ENCODE peak calls at places on chromosomes 2 and 18, in five cellular contexts. B, Y, J, W and F are unnamed samples.

GRCh38 chr2:27956895-27957294 is 66.4 kb downstream of the BABAM2 start:
- DNase-seq in B (no peak), Y (no peak), J (peak), W (no peak), F (no peak)

GRCh38 chr2:177283871-177284270 is 19.3 kb upstream of the NFE2L2 start:
- DNase-seq in B (no peak), Y (no peak), J (no peak), W (no peak), F (no peak)

GRCh38 chr2:191311627-191312026 is 66.4 kb downstream of the MYO1B start:
- DNase-seq in B (no peak), Y (no peak), J (peak), W (no peak), F (no peak)

GRCh38 chr2:236661064-236661761 is 91.6 kb downstream of the ACKR3 start:
- DNase-seq in B (no peak), Y (no peak), J (peak), W (no peak), F (no peak)

GRCh38 chr2:236610991-236611821 is 41.6 kb downstream of the ACKR3 start:
- DNase-seq in B (no peak), Y (no peak), J (no peak), W (no peak), F (no peak)

GRCh38 chr18:52319423-52319822 is 20.6 kb upstream of the DCC start:
- DNase-seq in B (no peak), Y (no peak), J (no peak), W (no peak), F (no peak)

GRCh38 chr2:42171396-42171971 is 2.3 kb downstream of the EML4 start:
- DNase-seq in B (no peak), Y (no peak), J (no peak), W (no peak), F (no peak)

GRCh38 chr2:69306612-69306896 is 80.5 kb downstream of the GFPT1 start:
- DNase-seq in B (no peak), Y (no peak), J (no peak), W (no peak), F (no peak)

GRCh38 chr2:174286172-174286571 is 37.8 kb upstream of the OLA1 start:
- DNase-seq in B (no peak), Y (no peak), J (no peak), W (no peak), F (no peak)

GRCh38 chr2:200615247-200615646 is 29.4 kb downstream of the AOX1 start:
- DNase-seq in B (no peak), Y (no peak), J (peak), W (no peak), F (no peak)

GRCh38 chr2:186925514-186925913 is 76.5 kb upstream of the ZSWIM2 start:
- DNase-seq in B (no peak), Y (no peak), J (no peak), W (no peak), F (no peak)

GRCh38 chr2:128622916-128623620 is 304.4 kb upstream of the HS6ST1 start:
- DNase-seq in B (no peak), Y (no peak), J (no peak), W (no peak), F (no peak)

GRCh38 chr2:86025976-86026743 is 79.5 kb downstream of the POLR1A start:
- DNase-seq in B (no peak), Y (no peak), J (no peak), W (no peak), F (no peak)

GRCh38 chr2:231332388-231332787 is 63.1 kb upstream of the B3GNT7 start:
- DNase-seq in B (no peak), Y (no peak), J (peak), W (no peak), F (no peak)

GRCh38 chr18:77106331-77106730 is 26.3 kb downstream of the MBP start:
- DNase-seq in B (no peak), Y (no peak), J (no peak), W (no peak), F (no peak)

GRCh38 chr18:29154196-29154757 is 977.3 kb upstream of the CDH2 start:
- DNase-seq in B (no peak), Y (no peak), J (no peak), W (no peak), F (no peak)

GRCh38 chr18:74916773-74917393 is 292.1 kb downstream of the PTGR3 start:
- DNase-seq in B (no peak), Y (no peak), J (no peak), W (no peak), F (no peak)

GRCh38 chr18:36412778-36413177 is 115.3 kb downstream of the FHOD3 start:
- DNase-seq in B (no peak), Y (no peak), J (peak), W (no peak), F (no peak)

GRCh38 chr2:22817197-22817596 is 567.8 kb upstream of the KLHL29 start:
- DNase-seq in B (no peak), Y (no peak), J (peak), W (no peak), F (no peak)

GRCh38 chr18:61929881-61930640 is 37.3 kb upstream of the RNF152 start:
- DNase-seq in B (no peak), Y (no peak), J (no peak), W (no peak), F (no peak)

GRCh38 chr18:53153281-53153680 is 813.3 kb downstream of the DCC start:
- DNase-seq in B (no peak), Y (peak), J (peak), W (no peak), F (no peak)

GRCh38 chr2:177147093-177147694 is 65.4 kb upstream of the HNRNPA3 start:
- DNase-seq in B (peak), Y (no peak), J (peak), W (no peak), F (no peak)

GRCh38 chr2:231605607-231606091 is 13.0 kb downstream of the TEX44 start:
- DNase-seq in B (no peak), Y (peak), J (no peak), W (peak), F (peak)

GRCh38 chr18:11052800-11053199 is 96.6 kb downstream of the PIEZO2 start:
- DNase-seq in B (no peak), Y (no peak), J (no peak), W (no peak), F (no peak)

GRCh38 chr2:24511894-24512293 is 20.8 kb downstream of the NCOA1 start:
- DNase-seq in B (no peak), Y (no peak), J (no peak), W (no peak), F (no peak)

GRCh38 chr18:66616523-66616983 is 12.7 kb upstream of the CDH19 start:
- DNase-seq in B (peak), Y (peak), J (peak), W (peak), F (peak)

GRCh38 chr2:163656622-163657021 is 79.2 kb downstream of the FIGN start:
- DNase-seq in B (no peak), Y (no peak), J (no peak), W (no peak), F (no peak)

GRCh38 chr2:180980943-180981898 is 816 bp downstream of the UBE2E3 start:
- DNase-seq in B (peak), Y (peak), J (peak), W (peak), F (peak)

GRCh38 chr2:153222231-153223165 is 256.1 kb downstream of the RPRM start:
- DNase-seq in B (no peak), Y (no peak), J (no peak), W (no peak), F (no peak)

GRCh38 chr2:102718387-102719316 is 43.2 kb upstream of the TMEM182 start:
- DNase-seq in B (no peak), Y (no peak), J (no peak), W (no peak), F (no peak)

GRCh38 chr2:20561703-20562454 is 89.0 kb downstream of the HS1BP3 start:
- DNase-seq in B (no peak), Y (no peak), J (no peak), W (no peak), F (no peak)

GRCh38 chr2:216652566-216652965 is 19.3 kb downstream of the IGFBP2 start:
- DNase-seq in B (no peak), Y (no peak), J (no peak), W (no peak), F (no peak)

GRCh38 chr2:212327171-212327809 is 211.3 kb downstream of the ERBB4 start:
- DNase-seq in B (no peak), Y (no peak), J (no peak), W (no peak), F (no peak)

GRCh38 chr2:26438926-26439325 is 37.2 kb downstream of the DRC1 start:
- DNase-seq in B (no peak), Y (no peak), J (no peak), W (no peak), F (no peak)

GRCh38 chr18:43681661-43682060 is 404.4 kb upstream of the SYT4 start:
- DNase-seq in B (no peak), Y (no peak), J (no peak), W (no peak), F (no peak)

GRCh38 chr18:45916302-45916701 is 50.8 kb downstream of the EPG5 start:
- DNase-seq in B (no peak), Y (no peak), J (no peak), W (no peak), F (no peak)

GRCh38 chr2:221100467-221101089 is 471.5 kb downstream of the EPHA4 start:
- DNase-seq in B (no peak), Y (no peak), J (peak), W (no peak), F (no peak)

GRCh38 chr2:111930404-111930803 is 32.0 kb downstream of the MERTK start:
- DNase-seq in B (no peak), Y (no peak), J (no peak), W (no peak), F (no peak)

GRCh38 chr2:64035067-64035942 is 16.1 kb upstream of the VPS54 start:
- DNase-seq in B (no peak), Y (no peak), J (peak), W (no peak), F (no peak)

GRCh38 chr2:19754907-19755306 is 146.9 kb downstream of the TTC32 start:
- DNase-seq in B (no peak), Y (no peak), J (no peak), W (no peak), F (no peak)